ENCODE peak calls at places on chromosome 12, in nine cellular contexts. M is H7; R is brain microvascular endothelial cell; Y is aorta; F is uterus; A is CD4-positive, alpha-beta memory T cell; N is psoas muscle; D is A549; E is fibroblast of the aortic adventitia. O is an unnamed sample.

GRCh38 chr12:101018540-101018939 is 191.5 kb downstream of the SLC5A8 start:
- DNase-seq in M (no peak), R (peak), Y (no peak), F (no peak), A (no peak), N (no peak), D (peak), E (peak), O (peak)

GRCh38 chr12:69851976-69852375 is 26.9 kb downstream of the MYRFL start:
- DNase-seq in M (no peak), R (peak), Y (no peak), F (no peak), A (no peak), N (no peak), D (no peak), E (peak), O (no peak)

GRCh38 chr12:89389755-89390661 is 37.7 kb upstream of the DUSP6 start:
- DNase-seq in M (no peak), R (peak), Y (no peak), F (peak), A (no peak), N (no peak), D (no peak), E (peak), O (no peak)

GRCh38 chr12:69822205-69822860 is 2.7 kb upstream of the MYRFL start:
- DNase-seq in M (no peak), R (no peak), Y (no peak), F (no peak), A (no peak), N (no peak), D (no peak), E (no peak), O (no peak)

GRCh38 chr12:96776908-96777307 is 130.1 kb upstream of the NEDD1 start:
- DNase-seq in M (no peak), R (no peak), Y (no peak), F (no peak), A (no peak), N (no peak), D (no peak), E (no peak), O (no peak)

GRCh38 chr12:55829967-55830600 is 697 bp upstream of the DNAJC14 start:
- DNase-seq in M (peak), R (no peak), Y (peak), F (peak), A (peak), N (peak), D (peak), E (no peak), O (no peak)

GRCh38 chr12:22082190-22082701 is 36.2 kb downstream of the CMAS start:
- DNase-seq in M (peak), R (no peak), Y (no peak), F (no peak), A (no peak), N (no peak), D (no peak), E (no peak), O (no peak)

GRCh38 chr12:56126732-56127239 is 1.3 kb upstream of the ESYT1 start:
- DNase-seq in M (no peak), R (no peak), Y (no peak), F (no peak), A (no peak), N (no peak), D (no peak), E (no peak), O (no peak)

GRCh38 chr12:79689477-79690155 is 1.1 kb downstream of the PAWR start:
- DNase-seq in M (peak), R (peak), Y (peak), F (peak), A (peak), N (peak), D (peak), E (peak), O (no peak)

GRCh38 chr12:122423258-122424165 is 1.0 kb upstream of the CLIP1 start:
- DNase-seq in M (peak), R (no peak), Y (no peak), F (no peak), A (no peak), N (no peak), D (peak), E (peak), O (no peak)

GRCh38 chr12:40820794-40821484 is 128.7 kb downstream of the CNTN1 start:
- DNase-seq in M (no peak), R (no peak), Y (no peak), F (no peak), A (no peak), N (no peak), D (no peak), E (no peak), O (no peak)

GRCh38 chr12:117832459-117833457 is 136.0 kb downstream of the KSR2 start:
- DNase-seq in M (no peak), R (no peak), Y (no peak), F (no peak), A (no peak), N (no peak), D (peak), E (no peak), O (no peak)

GRCh38 chr12:64323476-64324225 is 66.9 kb downstream of the C12orf56 start:
- DNase-seq in M (no peak), R (no peak), Y (no peak), F (no peak), A (no peak), N (no peak), D (peak), E (peak), O (no peak)

GRCh38 chr12:100591979-100592378 is 18.5 kb downstream of the GAS2L3 start:
- DNase-seq in M (no peak), R (no peak), Y (no peak), F (no peak), A (no peak), N (no peak), D (no peak), E (no peak), O (no peak)

GRCh38 chr12:13362260-13362841 is 165.8 kb downstream of the EMP1 start:
- DNase-seq in M (peak), R (peak), Y (no peak), F (no peak), A (peak), N (peak), D (peak), E (peak), O (no peak)

GRCh38 chr12:49518914-49519573 is 19.8 kb upstream of the KCNH3 start:
- DNase-seq in M (no peak), R (peak), Y (no peak), F (no peak), A (no peak), N (no peak), D (no peak), E (peak), O (no peak)

GRCh38 chr12:6604254-6605029 is 2.7 kb downstream of the CHD4 start:
- DNase-seq in M (no peak), R (no peak), Y (peak), F (no peak), A (no peak), N (peak), D (no peak), E (peak), O (no peak)
- H3K4me3 ChIP-seq in M (no peak), R (peak), Y (no peak), F (peak), A (peak), N (peak), D (peak), E (peak), O (no peak)

GRCh38 chr12:128796439-128797118 is 27.2 kb downstream of the SLC15A4 start:
- DNase-seq in M (no peak), R (no peak), Y (no peak), F (no peak), A (no peak), N (peak), D (no peak), E (no peak), O (no peak)

GRCh38 chr12:128792398-128792797 is 31.4 kb downstream of the SLC15A4 start:
- DNase-seq in M (no peak), R (no peak), Y (no peak), F (no peak), A (no peak), N (no peak), D (no peak), E (no peak), O (no peak)

GRCh38 chr12:128792881-128793280 is 30.9 kb downstream of the SLC15A4 start:
- DNase-seq in M (no peak), R (no peak), Y (no peak), F (no peak), A (no peak), N (peak), D (no peak), E (no peak), O (no peak)

GRCh38 chr12:128795530-128796361 is 28.0 kb downstream of the SLC15A4 start:
- DNase-seq in M (no peak), R (no peak), Y (no peak), F (no peak), A (no peak), N (peak), D (no peak), E (no peak), O (no peak)

GRCh38 chr12:128794661-128795529 is 28.9 kb downstream of the SLC15A4 start:
- DNase-seq in M (no peak), R (no peak), Y (no peak), F (no peak), A (no peak), N (no peak), D (no peak), E (no peak), O (no peak)
- H3K4me3 ChIP-seq in M (no peak), R (no peak), Y (no peak), F (no peak), A (no peak), N (no peak), D (no peak), E (no peak), O (no peak)

GRCh38 chr12:131894313-131894860 is at the start of gene ULK1:
- DNase-seq in M (peak), R (peak), Y (peak), F (peak), A (peak), N (peak), D (peak), E (peak), O (peak)
- H3K4me3 ChIP-seq in M (peak), R (peak), Y (peak), F (peak), A (peak), N (peak), D (peak), E (peak), O (peak)

DNA sequence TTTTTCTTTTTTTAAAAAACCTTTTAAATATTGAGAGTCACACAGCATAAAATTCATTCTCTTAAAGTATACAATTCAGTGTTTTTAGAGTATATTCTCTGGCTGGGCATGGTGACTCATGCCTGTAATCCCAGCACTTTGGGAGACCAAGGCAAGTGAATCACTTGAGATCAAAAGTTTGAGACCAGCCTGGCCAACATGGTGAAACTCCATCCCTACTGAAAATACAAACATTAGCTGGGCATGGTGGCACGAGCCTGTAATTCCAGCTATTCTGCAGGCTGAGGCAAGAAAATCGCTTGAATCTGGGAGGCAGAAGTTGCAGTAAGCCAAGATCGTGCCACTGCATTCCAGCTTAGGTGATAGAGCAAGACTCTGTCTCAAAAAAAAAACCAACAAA is 68.4 kb upstream of the BCAT1 start:
- DNase-seq in M (no peak), R (peak), Y (no peak), F (no peak), A (no peak), N (no peak), D (no peak), E (no peak), O (no peak)
- H3K4me3 ChIP-seq in M (no peak), R (no peak), Y (no peak), F (no peak), A (no peak), N (no peak), D (no peak), E (no peak), O (no peak)

GRCh38 chr12:116735951-116736599 is 1.8 kb downstream of the SPRING1 start:
- DNase-seq in M (no peak), R (no peak), Y (no peak), F (no peak), A (no peak), N (no peak), D (peak), E (no peak), O (no peak)
- H3K4me3 ChIP-seq in M (no peak), R (no peak), Y (no peak), F (peak), A (peak), N (peak), D (peak), E (peak), O (peak)

GRCh38 chr12:116693259-116694227 is 44.3 kb downstream of the SPRING1 start:
- DNase-seq in M (peak), R (no peak), Y (no peak), F (no peak), A (no peak), N (no peak), D (no peak), E (no peak), O (no peak)
- H3K4me3 ChIP-seq in M (peak), R (peak), Y (no peak), F (no peak), A (no peak), N (peak), D (no peak), E (no peak), O (no peak)

GRCh38 chr12:52670961-52671360 is 9.2 kb downstream of the KRT1 start:
- DNase-seq in M (no peak), R (no peak), Y (no peak), F (no peak), A (no peak), N (no peak), D (no peak), E (no peak), O (no peak)

GRCh38 chr12:52670506-52670905 is 9.7 kb downstream of the KRT1 start:
- DNase-seq in M (no peak), R (no peak), Y (no peak), F (no peak), A (no peak), N (no peak), D (no peak), E (no peak), O (no peak)

GRCh38 chr12:52667931-52668330 is 12.3 kb downstream of the KRT1 start:
- DNase-seq in M (no peak), R (no peak), Y (no peak), F (no peak), A (no peak), N (no peak), D (no peak), E (no peak), O (no peak)

GRCh38 chr12:52667509-52667908 is 12.7 kb downstream of the KRT1 start:
- DNase-seq in M (peak), R (no peak), Y (no peak), F (no peak), A (no peak), N (no peak), D (peak), E (no peak), O (no peak)

DNA sequence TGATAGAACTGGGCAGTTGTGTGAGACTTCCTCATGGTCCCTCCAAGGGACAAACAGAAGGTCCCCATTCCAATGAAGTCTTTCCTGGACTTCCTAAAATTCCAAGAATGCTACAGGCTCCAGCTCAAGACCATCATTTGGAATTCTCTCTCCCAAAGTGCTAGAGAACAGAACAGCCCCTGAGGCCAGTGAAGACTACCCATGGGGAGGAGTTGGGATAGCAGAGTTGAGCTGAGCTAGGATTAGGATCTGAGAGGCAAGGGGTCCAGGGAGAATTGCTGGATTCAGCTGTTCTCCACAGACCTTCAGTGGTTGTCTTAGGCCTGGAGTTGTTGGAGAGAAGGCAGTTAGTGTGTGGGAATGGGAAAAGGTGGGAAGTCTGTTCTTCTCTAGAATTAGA is 10.8 kb downstream of the KRT1 start:
- DNase-seq in M (no peak), R (no peak), Y (no peak), F (no peak), A (no peak), N (no peak), D (no peak), E (no peak), O (no peak)
- H3K4me3 ChIP-seq in M (no peak), R (no peak), Y (no peak), F (no peak), A (no peak), N (no peak), D (no peak), E (no peak), O (no peak)